ENCODE peak calls at places on chromosomes 11 and 22, in nine cellular contexts. K, J, G, P, U, E, S, L and Y are unnamed samples.

GRCh38 chr11:70504246-70505020 is 106.1 kb downstream of the CTTN start:
- DNase-seq in K (no peak), J (no peak), G (no peak), P (no peak), U (no peak), E (no peak), S (no peak), L (no peak), Y (no peak)

GRCh38 chr11:11382858-11383532 is 29.9 kb upstream of the CSNK2A3 start:
- DNase-seq in K (peak), J (no peak), G (no peak), P (no peak), U (no peak), E (no peak), S (no peak), L (no peak), Y (peak)

GRCh38 chr22:39244073-39244495 is 698 bp downstream of the PDGFB start:
- DNase-seq in K (no peak), J (no peak), G (no peak), P (no peak), U (no peak), E (no peak), S (no peak), L (no peak), Y (peak)

GRCh38 chr11:114158886-114159285 is 99.4 kb downstream of the ZBTB16 start:
- DNase-seq in K (no peak), J (no peak), G (no peak), P (no peak), U (no peak), E (no peak), S (no peak), L (no peak), Y (no peak)

GRCh38 chr11:128763224-128763623 is 69.4 kb downstream of the FLI1 start:
- DNase-seq in K (peak), J (no peak), G (no peak), P (no peak), U (no peak), E (no peak), S (no peak), L (no peak), Y (no peak)

GRCh38 chr22:36368359-36368983 is 19.3 kb downstream of the MYH9 start:
- DNase-seq in K (peak), J (no peak), G (peak), P (no peak), U (no peak), E (peak), S (no peak), L (no peak), Y (no peak)

GRCh38 chr11:7577226-7577882 is 63.6 kb downstream of the PPFIBP2 start:
- DNase-seq in K (peak), J (no peak), G (no peak), P (no peak), U (no peak), E (no peak), S (no peak), L (no peak), Y (peak)

GRCh38 chr11:111183706-111184105 is 61.8 kb upstream of the POU2AF2 start:
- DNase-seq in K (peak), J (no peak), G (no peak), P (no peak), U (no peak), E (no peak), S (no peak), L (no peak), Y (no peak)

GRCh38 chr11:133953571-133953970 is 3.2 kb downstream of the IGSF9B start:
- DNase-seq in K (no peak), J (no peak), G (no peak), P (no peak), U (no peak), E (no peak), S (no peak), L (no peak), Y (no peak)

GRCh38 chr11:86676533-86677154 is 4.2 kb upstream of the ME3 start:
- DNase-seq in K (no peak), J (peak), G (no peak), P (no peak), U (no peak), E (peak), S (no peak), L (no peak), Y (peak)

GRCh38 chr11:109062445-109062844 is 359.5 kb upstream of the C11orf87 start:
- DNase-seq in K (peak), J (no peak), G (no peak), P (no peak), U (no peak), E (no peak), S (no peak), L (no peak), Y (no peak)

GRCh38 chr11:120035756-120036155 is 102.2 kb downstream of the TRIM29 start:
- DNase-seq in K (no peak), J (no peak), G (no peak), P (no peak), U (no peak), E (no peak), S (no peak), L (no peak), Y (no peak)

GRCh38 chr11:121513807-121514206 is 61.0 kb upstream of the SORL1-AS1 start:
- DNase-seq in K (no peak), J (no peak), G (no peak), P (no peak), U (no peak), E (no peak), S (no peak), L (no peak), Y (no peak)

GRCh38 chr11:19938051-19938856 is 222.0 kb downstream of the DBX1 start:
- DNase-seq in K (peak), J (peak), G (peak), P (peak), U (no peak), E (peak), S (peak), L (no peak), Y (peak)

GRCh38 chr11:13669544-13670488 is 1.3 kb downstream of the FAR1 start:
- DNase-seq in K (peak), J (no peak), G (no peak), P (no peak), U (no peak), E (peak), S (no peak), L (no peak), Y (no peak)